ENCODE peak calls at places on chromosomes 3 and 15, in nine cellular contexts. R is upper lobe of right lung, T is left lung, B is AG10803, C is astrocyte of the spinal cord, X is psoas muscle, W is bronchial epithelial cell, S is hepatocyte, V is type B pancreatic cell. N is an unnamed sample.

GRCh38 chr15:57018151-57018550 is 99.7 kb downstream of the TCF12 start:
- DNase-seq in R (no peak), T (no peak), B (peak; percentile 28), C (no peak), X (no peak), W (no peak), S (no peak), V (no peak), N (no peak)

GRCh38 chr3:116770815-116771450 is 61.4 kb downstream of the TUSC7 start:
- DNase-seq in R (no peak), T (no peak), B (peak; percentile 69), C (peak; percentile 80), X (peak; percentile 18), W (peak; percentile 75), S (peak; percentile 87), V (peak; percentile 72), N (peak; percentile 91)

GRCh38 chr3:170057550-170057949 is 19.8 kb downstream of the GPR160 start:
- DNase-seq in R (no peak), T (no peak), B (no peak), C (no peak), X (no peak), W (no peak), S (no peak), V (no peak), N (no peak)

GRCh38 chr15:78563092-78563491 is 2.2 kb upstream of the CHRNA5 start:
- DNase-seq in R (no peak), T (no peak), B (no peak), C (no peak), X (no peak), W (no peak), S (no peak), V (no peak), N (no peak)

GRCh38 chr3:61537366-61537765 is 24.0 kb upstream of the PTPRG start:
- DNase-seq in R (no peak), T (no peak), B (no peak), C (peak; percentile 3), X (no peak), W (no peak), S (peak; percentile 9), V (no peak), N (peak; percentile 23)

GRCh38 chr15:58403581-58403980 is 28.2 kb upstream of the LIPC start:
- DNase-seq in R (no peak), T (no peak), B (no peak), C (no peak), X (no peak), W (no peak), S (no peak), V (no peak), N (no peak)

GRCh38 chr15:34271493-34271892 is 46.7 kb downstream of the EMC4 start:
- DNase-seq in R (no peak), T (no peak), B (peak; percentile 70), C (peak; percentile 63), X (no peak), W (peak; percentile 84), S (peak; percentile 21), V (no peak), N (peak; percentile 84)

GRCh38 chr3:55885721-55886120 is 398.6 kb upstream of the WNT5A start:
- DNase-seq in R (no peak), T (no peak), B (peak; percentile 46), C (peak; percentile 48), X (no peak), W (peak; percentile 84), S (peak; percentile 28), V (no peak), N (peak; percentile 66)

GRCh38 chr15:77869021-77869895 is 208.3 kb downstream of the TBC1D2B start:
- DNase-seq in R (peak; percentile 38), T (peak; percentile 49), B (peak; percentile 35), C (no peak), X (no peak), W (no peak), S (no peak), V (no peak), N (no peak)

GRCh38 chr3:49802719-49803463 is at the start of gene INKA1:
- DNase-seq in R (peak; percentile 95), T (peak; percentile 98), B (peak; percentile 79), C (peak; percentile 79), X (peak; percentile 90), W (peak; percentile 65), S (peak; percentile 95), V (peak; percentile 91), N (peak; percentile 84)

GRCh38 chr15:89332446-89332845 is 2.2 kb downstream of the POLG start:
- DNase-seq in R (no peak), T (no peak), B (peak; percentile 13), C (peak; percentile 24), X (no peak), W (no peak), S (no peak), V (no peak), N (peak; percentile 33)

GRCh38 chr15:98823012-98823458 is 174.7 kb downstream of the IGF1R start:
- DNase-seq in R (no peak), T (no peak), B (peak; percentile 72), C (peak; percentile 92), X (no peak), W (peak; percentile 93), S (peak; percentile 50), V (no peak), N (peak; percentile 71)

GRCh38 chr3:33064929-33065328 is 32.0 kb downstream of the GLB1 start:
- DNase-seq in R (no peak), T (no peak), B (no peak), C (no peak), X (no peak), W (peak; percentile 1), S (no peak), V (no peak), N (no peak)

GRCh38 chr3:122977645-122978466 is 49.7 kb downstream of the SEMA5B start:
- DNase-seq in R (peak; percentile 77), T (peak; percentile 78), B (peak; percentile 46), C (peak; percentile 71), X (no peak), W (peak; percentile 59), S (peak; percentile 80), V (no peak), N (peak; percentile 88)

GRCh38 chr3:128152419-128153155 is 694 bp upstream of the EEFSEC start:
- DNase-seq in R (no peak), T (no peak), B (no peak), C (no peak), X (no peak), W (peak; percentile 66), S (no peak), V (no peak), N (peak; percentile 77)

GRCh38 chr3:5699313-5699712 is 511.8 kb downstream of the EDEM1 start:
- DNase-seq in R (no peak), T (no peak), B (no peak), C (no peak), X (no peak), W (no peak), S (no peak), V (no peak), N (no peak)

GRCh38 chr3:30399394-30400181 is 206.8 kb upstream of the TGFBR2 start:
- DNase-seq in R (no peak), T (no peak), B (peak; percentile 34), C (peak; percentile 37), X (no peak), W (peak; percentile 28), S (no peak), V (no peak), N (peak; percentile 47)

DNA sequence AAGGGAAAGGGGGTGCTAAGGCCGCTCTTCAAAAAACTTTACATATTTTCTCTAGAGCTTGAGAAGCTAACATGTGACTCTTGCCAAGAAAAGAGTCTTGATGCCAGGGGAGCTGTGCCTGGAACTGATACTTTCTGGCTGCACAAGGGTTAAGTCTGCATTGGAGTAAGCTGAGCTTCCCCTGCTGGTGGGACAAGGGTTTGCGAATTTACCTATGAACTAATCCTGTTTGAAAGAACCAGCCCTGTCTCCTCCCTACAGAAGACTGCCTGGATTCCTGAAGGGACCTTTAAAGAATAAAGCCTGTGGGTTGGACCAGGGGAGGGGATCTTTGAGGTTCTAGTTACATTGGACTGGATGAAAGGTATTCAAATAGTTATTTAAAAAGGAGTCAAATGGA is 58.3 kb upstream of the EPHA3 start:
- DNase-seq in R (no peak), T (no peak), B (no peak), C (no peak), X (no peak), W (peak; percentile 23), S (no peak), V (no peak), N (peak; percentile 39)
- TF ChIP-seq CTCF in R (no peak), T (no peak), B (peak; percentile 35), C (peak; percentile 22), X (no peak), W (peak; percentile 41), S (no peak), V (peak; percentile 56), N (peak; percentile 56)

DNA sequence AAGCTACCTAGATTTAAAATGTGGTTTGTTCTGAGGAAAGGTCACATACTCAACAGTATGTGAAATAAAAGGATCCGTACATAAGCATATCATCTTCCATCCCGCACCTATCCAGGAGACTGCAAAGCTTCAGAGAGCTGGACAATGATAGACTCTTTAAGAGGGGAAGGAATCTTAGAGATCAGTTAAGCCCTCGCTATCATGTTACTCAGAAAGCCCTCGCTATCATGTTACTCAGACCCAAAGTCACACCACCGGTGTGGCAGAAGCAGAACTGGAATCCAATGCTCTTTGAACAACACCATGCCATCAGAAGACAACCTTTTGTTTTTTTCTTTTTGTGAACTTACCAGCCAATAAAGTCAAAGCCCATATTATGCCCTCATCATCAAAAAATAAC is 5.8 kb downstream of the ANO10 start:
- DNase-seq in R (no peak), T (no peak), B (no peak), C (no peak), X (no peak), W (no peak), S (no peak), V (no peak), N (no peak)
- TF ChIP-seq CTCF in R (no peak), T (no peak), B (no peak), C (no peak), X (no peak), W (no peak), S (no peak), V (no peak), N (no peak)

DNA sequence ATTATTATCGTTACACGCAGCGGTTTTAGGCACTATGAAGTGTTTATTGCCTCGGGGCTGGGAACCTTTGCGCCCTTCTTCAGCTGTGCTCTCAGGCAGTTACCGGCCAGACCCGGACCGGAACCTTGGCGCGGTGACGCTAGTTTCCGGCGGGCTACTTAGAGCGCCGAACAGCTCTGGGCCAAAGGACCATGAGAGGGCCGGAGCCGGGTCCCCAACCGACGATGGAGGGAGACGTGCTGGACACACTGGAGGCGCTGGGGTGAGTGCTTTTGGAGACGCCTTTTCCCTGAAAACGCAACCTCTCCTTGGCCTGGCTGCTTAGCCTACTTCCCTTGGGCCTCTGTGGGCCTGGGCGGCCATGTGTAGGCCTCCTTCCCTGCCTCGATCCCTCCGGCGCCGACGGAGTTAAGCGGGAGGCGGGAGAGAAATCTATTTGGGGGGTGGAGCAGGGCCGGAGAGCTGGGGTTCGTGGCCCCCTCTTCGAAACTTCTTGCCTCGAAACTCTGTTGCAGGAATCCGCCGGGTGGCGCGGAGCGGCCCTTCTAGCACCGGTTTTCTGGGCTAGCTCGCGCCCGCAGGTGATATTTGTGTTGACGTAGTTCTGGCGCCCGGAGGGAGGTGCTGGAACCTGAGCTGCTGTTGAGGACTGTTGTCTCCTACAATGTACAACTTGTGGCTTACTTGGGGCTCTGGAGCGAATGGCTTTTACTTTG is at the start of gene FAM98B:
- DNase-seq in R (peak; percentile 94), T (peak; percentile 96), B (peak; percentile 86), C (peak; percentile 95), X (peak; percentile 88), W (peak; percentile 68), S (peak; percentile 89), V (peak; percentile 91), N (peak; percentile 93)
- TF ChIP-seq CTCF in R (no peak), T (no peak), B (peak; percentile 9), C (peak; percentile 6), X (no peak), W (peak; percentile 15), S (no peak), V (peak; percentile 26), N (peak; percentile 27)

GRCh38 chr3:81778678-81779182 is 17.3 kb upstream of the GBE1 start:
- DNase-seq in R (no peak), T (no peak), B (peak; percentile 25), C (peak; percentile 19), X (no peak), W (no peak), S (no peak), V (no peak), N (peak; percentile 88)
- TF ChIP-seq CTCF in R (no peak), T (no peak), B (no peak), C (no peak), X (no peak), W (no peak), S (no peak), V (no peak), N (no peak)

N was measured in choroid plexus epithelial cell.